ENCODE peak calls at places on chromosomes 5 and 9, in seven cellular contexts. One of them, this sample, is unnamed.

GRCh38 chr9:85743290-85744128 is 1.8 kb upstream of the AGTPBP1 start:
- DNase-seq in glomerular endothelial cell: no peak
- DNase-seq in foreskin fibroblast: peak
- DNase-seq in AG08396: peak
- DNase-seq in HT1080: peak
- DNase-seq in lung: no peak
- DNase-seq in left ventricle myocardium inferior: no peak
- DNase-seq in this sample: peak

GRCh38 chr5:145931718-145932117 is 4.7 kb upstream of the SH3RF2 start:
- DNase-seq in glomerular endothelial cell: no peak
- DNase-seq in foreskin fibroblast: no peak
- DNase-seq in AG08396: no peak
- DNase-seq in HT1080: no peak
- DNase-seq in lung: no peak
- DNase-seq in left ventricle myocardium inferior: no peak
- DNase-seq in this sample: no peak

GRCh38 chr5:131538177-131538593 is 96.8 kb downstream of the RAPGEF6 start:
- DNase-seq in glomerular endothelial cell: no peak
- DNase-seq in foreskin fibroblast: peak
- DNase-seq in AG08396: peak
- DNase-seq in HT1080: peak
- DNase-seq in lung: no peak
- DNase-seq in left ventricle myocardium inferior: no peak
- DNase-seq in this sample: no peak

GRCh38 chr5:51203598-51203997 is 179.7 kb upstream of the ISL1 start:
- DNase-seq in glomerular endothelial cell: no peak
- DNase-seq in foreskin fibroblast: no peak
- DNase-seq in AG08396: no peak
- DNase-seq in HT1080: no peak
- DNase-seq in lung: no peak
- DNase-seq in left ventricle myocardium inferior: no peak
- DNase-seq in this sample: no peak

GRCh38 chr5:116440329-116440895 is 134.2 kb downstream of the SEMA6A start:
- DNase-seq in glomerular endothelial cell: no peak
- DNase-seq in foreskin fibroblast: no peak
- DNase-seq in AG08396: no peak
- DNase-seq in HT1080: no peak
- DNase-seq in lung: no peak
- DNase-seq in left ventricle myocardium inferior: no peak
- DNase-seq in this sample: no peak

GRCh38 chr9:113990975-113991471 is 87.1 kb downstream of the AMBP start:
- DNase-seq in glomerular endothelial cell: no peak
- DNase-seq in foreskin fibroblast: no peak
- DNase-seq in AG08396: no peak
- DNase-seq in HT1080: no peak
- DNase-seq in lung: no peak
- DNase-seq in left ventricle myocardium inferior: no peak
- DNase-seq in this sample: no peak

GRCh38 chr9:111728617-111729366 is 65.9 kb downstream of the SHOC1 start:
- DNase-seq in glomerular endothelial cell: peak
- DNase-seq in foreskin fibroblast: peak
- DNase-seq in AG08396: peak
- DNase-seq in HT1080: peak
- DNase-seq in lung: no peak
- DNase-seq in left ventricle myocardium inferior: no peak
- DNase-seq in this sample: no peak

GRCh38 chr9:93684806-93685553 is 108.6 kb downstream of the PHF2 start:
- DNase-seq in glomerular endothelial cell: no peak
- DNase-seq in foreskin fibroblast: peak
- DNase-seq in AG08396: no peak
- DNase-seq in HT1080: peak
- DNase-seq in lung: peak
- DNase-seq in left ventricle myocardium inferior: no peak
- DNase-seq in this sample: no peak

GRCh38 chr9:36151306-36152210 is 15.0 kb downstream of the GLIPR2 start:
- DNase-seq in glomerular endothelial cell: no peak
- DNase-seq in foreskin fibroblast: peak
- DNase-seq in AG08396: no peak
- DNase-seq in HT1080: peak
- DNase-seq in lung: peak
- DNase-seq in left ventricle myocardium inferior: peak
- DNase-seq in this sample: peak

GRCh38 chr9:21395778-21396717 is 10.8 kb upstream of the IFNA2 start:
- DNase-seq in glomerular endothelial cell: no peak
- DNase-seq in foreskin fibroblast: no peak
- DNase-seq in AG08396: no peak
- DNase-seq in HT1080: no peak
- DNase-seq in lung: no peak
- DNase-seq in left ventricle myocardium inferior: peak
- DNase-seq in this sample: peak

GRCh38 chr5:66223637-66224036 is 79.5 kb downstream of the SREK1 start:
- DNase-seq in glomerular endothelial cell: no peak
- DNase-seq in foreskin fibroblast: no peak
- DNase-seq in AG08396: no peak
- DNase-seq in HT1080: peak
- DNase-seq in lung: no peak
- DNase-seq in left ventricle myocardium inferior: no peak
- DNase-seq in this sample: no peak

GRCh38 chr9:125904155-125904841 is 157.1 kb downstream of the PBX3 start:
- DNase-seq in glomerular endothelial cell: no peak
- DNase-seq in foreskin fibroblast: no peak
- DNase-seq in AG08396: no peak
- DNase-seq in HT1080: peak
- DNase-seq in lung: no peak
- DNase-seq in left ventricle myocardium inferior: no peak
- DNase-seq in this sample: no peak

GRCh38 chr5:75281716-75282465 is 45.2 kb upstream of the ANKRD31 start:
- DNase-seq in glomerular endothelial cell: no peak
- DNase-seq in foreskin fibroblast: peak
- DNase-seq in AG08396: no peak
- DNase-seq in HT1080: peak
- DNase-seq in lung: no peak
- DNase-seq in left ventricle myocardium inferior: no peak
- DNase-seq in this sample: no peak

This sample was measured in stomach.